ENCODE peak calls at places on chromosomes 5 and 9, in five cellular contexts. G is RWPE1, T is thyroid gland, H is left ventricle myocardium inferior, Z is brain microvascular endothelial cell. X is an unnamed sample.

GRCh38 chr5:172453206-172453985 is 929 bp downstream of the SH3PXD2B start:
- DNase-seq in G (peak), T (no peak), H (no peak), Z (peak), X (peak)

GRCh38 chr5:35198681-35199080 is 31.6 kb downstream of the PRLR start:
- DNase-seq in G (no peak), T (no peak), H (no peak), Z (peak), X (peak)

GRCh38 chr5:54990751-54991349 is 5.5 kb upstream of the ESM1 start:
- DNase-seq in G (peak), T (no peak), H (no peak), Z (peak), X (peak)

GRCh38 chr9:70924905-70925547 is 196.4 kb downstream of the TRPM3 start:
- DNase-seq in G (peak), T (peak), H (no peak), Z (peak), X (peak)

GRCh38 chr5:104305602-104306001 is 743.0 kb upstream of the NUDT12 start:
- DNase-seq in G (no peak), T (no peak), H (no peak), Z (no peak), X (no peak)

GRCh38 chr5:101425345-101425744 is 522.3 kb upstream of the ST8SIA4 start:
- DNase-seq in G (no peak), T (no peak), H (no peak), Z (no peak), X (no peak)

GRCh38 chr9:136483589-136484152 is 831 bp upstream of the SEC16A start:
- DNase-seq in G (peak), T (peak), H (peak), Z (peak), X (peak)

GRCh38 chr5:140576776-140577201 is 12.2 kb downstream of the SLC35A4 start:
- DNase-seq in G (no peak), T (peak), H (no peak), Z (peak), X (peak)

GRCh38 chr9:134899818-134900325 is 17.8 kb downstream of the FCN1 start:
- DNase-seq in G (no peak), T (no peak), H (no peak), Z (no peak), X (peak)
- TF ChIP-seq CTCF in G (no peak), T (no peak), H (no peak), Z (no peak), X (peak)

DNA sequence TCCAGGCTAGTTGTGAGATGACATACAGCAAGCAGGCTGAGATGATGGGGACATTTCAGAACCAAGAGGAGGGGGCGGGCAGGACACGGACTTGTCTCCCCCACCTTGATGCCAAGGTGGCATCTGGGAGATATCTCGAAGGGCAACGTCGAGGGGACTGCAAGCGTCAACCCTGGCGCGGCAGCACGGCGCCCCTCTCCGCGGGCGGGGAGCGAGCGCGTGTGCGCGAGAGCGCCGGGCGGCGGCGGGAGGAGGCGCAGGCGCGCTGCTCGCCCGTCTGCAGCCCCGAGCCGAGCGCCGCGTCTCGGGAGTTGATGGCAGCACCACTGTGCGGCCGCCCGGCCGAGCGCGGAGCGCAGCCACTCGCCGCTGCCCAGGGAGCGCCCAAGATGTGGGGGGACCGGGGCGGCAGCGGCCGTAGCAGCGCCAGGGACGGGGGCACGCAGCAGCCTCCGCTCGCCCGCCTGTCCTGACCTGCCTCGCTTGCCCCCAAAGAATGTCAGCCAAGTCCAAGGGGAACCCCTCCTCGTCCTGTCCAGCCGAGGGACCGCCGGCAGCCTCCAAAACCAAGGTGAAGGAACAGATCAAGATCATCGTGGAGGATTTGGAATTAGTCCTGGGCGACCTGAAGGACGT is at the start of gene PRR16:
- DNase-seq in G (peak), T (peak), H (peak), Z (peak), X (peak)
- TF ChIP-seq CTCF in G (peak), T (peak), H (peak), Z (peak), X (peak)

GRCh38 chr5:180606215-180606785 is 15.0 kb upstream of the SCGB3A1 start:
- DNase-seq in G (no peak), T (no peak), H (no peak), Z (no peak), X (no peak)

GRCh38 chr5:180604271-180604670 is 13.0 kb upstream of the SCGB3A1 start:
- DNase-seq in G (no peak), T (no peak), H (no peak), Z (no peak), X (no peak)

GRCh38 chr5:180603076-180603591 is 11.8 kb upstream of the SCGB3A1 start:
- DNase-seq in G (no peak), T (peak), H (no peak), Z (no peak), X (no peak)

GRCh38 chr5:180607861-180608571 is 16.7 kb upstream of the SCGB3A1 start:
- DNase-seq in G (no peak), T (peak), H (no peak), Z (no peak), X (no peak)

GRCh38 chr5:180605554-180606214 is 14.4 kb upstream of the SCGB3A1 start:
- DNase-seq in G (peak), T (peak), H (no peak), Z (peak), X (peak)
- TF ChIP-seq CTCF in G (peak), T (peak), H (peak), Z (peak), X (peak)

DNA sequence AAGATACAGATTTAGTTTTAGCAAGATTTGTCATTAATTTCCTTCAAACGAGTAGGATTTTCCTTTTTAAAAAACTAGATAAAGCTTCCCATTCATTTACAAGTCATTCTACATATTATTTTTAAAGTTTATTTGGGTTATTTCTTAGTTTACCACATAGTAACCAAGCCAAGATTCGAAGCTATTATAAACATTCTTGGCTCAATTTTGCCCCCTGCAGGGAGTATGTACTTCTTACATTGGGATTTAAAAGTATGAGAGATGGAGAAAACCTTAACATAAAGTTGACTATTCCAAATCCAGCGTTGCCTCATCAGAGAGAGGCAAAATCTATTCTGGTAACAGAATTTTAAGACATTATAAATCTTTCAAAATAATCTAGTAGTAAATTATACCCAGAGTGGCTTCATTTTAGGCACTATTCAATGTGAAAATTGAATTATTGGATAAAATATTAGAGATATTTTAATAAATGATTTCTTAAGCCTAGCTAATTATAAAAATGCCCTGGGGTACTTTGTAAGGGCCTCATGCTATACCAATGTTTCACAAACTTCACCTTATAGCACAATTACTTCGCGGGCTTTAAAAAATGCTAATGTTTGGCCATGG is 39.1 kb downstream of the FBN2 start:
- DNase-seq in G (peak), T (no peak), H (no peak), Z (peak), X (peak)
- TF ChIP-seq CTCF in G (peak), T (no peak), H (peak), Z (peak), X (peak)

GRCh38 chr5:95930541-95930940 is 31.1 kb downstream of the ELL2 start:
- DNase-seq in G (no peak), T (no peak), H (no peak), Z (no peak), X (no peak)

GRCh38 chr5:95931118-95931833 is 30.4 kb downstream of the ELL2 start:
- DNase-seq in G (no peak), T (no peak), H (no peak), Z (no peak), X (no peak)

GRCh38 chr5:95930141-95930540 is 31.5 kb downstream of the ELL2 start:
- DNase-seq in G (no peak), T (no peak), H (no peak), Z (no peak), X (no peak)

GRCh38 chr5:95927927-95928723 is 33.5 kb downstream of the ELL2 start:
- DNase-seq in G (no peak), T (no peak), H (no peak), Z (no peak), X (no peak)

DNA sequence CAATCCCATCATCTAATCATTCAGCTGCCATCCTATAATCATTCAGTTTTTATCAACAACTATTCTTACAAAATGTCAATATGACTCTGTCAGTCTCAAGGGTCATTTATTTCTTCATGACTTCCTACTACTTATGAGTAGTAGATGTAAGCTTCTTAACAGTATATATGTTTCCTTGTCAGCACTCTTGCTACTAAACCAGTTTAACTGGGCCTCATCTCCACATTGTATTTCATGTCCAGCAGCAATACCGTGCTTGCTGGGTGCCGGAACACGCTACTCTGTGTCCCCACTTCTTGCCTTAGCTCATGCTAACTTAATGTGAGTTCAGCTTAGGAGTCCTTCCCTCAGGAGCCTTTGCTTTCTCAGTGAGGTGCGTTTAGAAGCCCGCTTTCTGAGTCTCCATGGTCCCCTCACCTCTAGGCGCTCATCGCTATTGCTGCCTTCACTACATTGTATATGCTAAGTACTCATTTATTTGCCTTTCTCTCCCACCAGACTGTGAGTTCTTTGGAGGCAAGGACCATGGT is 32.9 kb downstream of the ELL2 start:
- DNase-seq in G (no peak), T (no peak), H (no peak), Z (no peak), X (no peak)
- TF ChIP-seq CTCF in G (no peak), T (no peak), H (no peak), Z (no peak), X (no peak)

GRCh38 chr9:128097156-128098016 is 29.4 kb downstream of the SLC25A25 start:
- DNase-seq in G (no peak), T (no peak), H (no peak), Z (no peak), X (no peak)
- TF ChIP-seq CTCF in G (no peak), T (no peak), H (no peak), Z (no peak), X (no peak)

DNA sequence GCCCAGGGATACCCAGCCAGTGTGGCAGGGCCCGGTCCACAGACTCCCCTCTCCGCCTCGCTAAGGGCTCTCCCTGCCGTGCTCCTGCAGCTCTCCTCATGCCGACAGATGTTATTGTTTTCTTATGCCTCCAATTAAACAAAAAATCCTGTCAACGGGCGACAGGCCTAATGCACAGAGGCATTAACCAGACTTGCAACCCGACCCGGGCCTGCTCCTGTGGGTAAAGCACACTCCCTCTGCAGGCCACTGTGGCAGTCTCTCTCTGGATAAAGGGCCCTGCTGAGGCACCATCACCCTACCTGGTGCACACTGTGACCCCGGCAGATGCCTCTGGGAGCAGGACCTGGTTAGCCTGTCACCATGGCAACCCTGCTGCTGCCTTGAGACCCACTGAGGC is 27.5 kb upstream of the HAND1 start:
- DNase-seq in G (no peak), T (no peak), H (no peak), Z (no peak), X (no peak)
- TF ChIP-seq CTCF in G (no peak), T (no peak), H (no peak), Z (no peak), X (no peak)